ENCODE peak calls at places on chromosomes 16 and 17, in eight cellular contexts. Q is esophagus muscularis mucosa, X is Peyer's patch, P is heart right ventricle, S is tibial nerve, G is cardiac muscle cell, W is right atrium auricular region, Y is HCT116. B is an unnamed sample. For H3K27me3, the result is how much of the 10 kb centered on the place peaks cover.

GRCh38 chr17:59167571-59168001 is 12.0 kb downstream of the PRR11 start:
- DNase-seq in S (no peak), Y (no peak), G (no peak), P (no peak), X (no peak), Q (peak), W (no peak), B (no peak)

GRCh38 chr17:67546578-67547527 is 169.8 kb downstream of the PITPNC1 start:
- DNase-seq in P (peak), X (peak), Q (peak), G (no peak), S (no peak), Y (no peak), W (peak), B (no peak)

GRCh38 chr16:88305176-88305575 is 77.6 kb upstream of the ZNF469 start:
- DNase-seq in Y (no peak), P (no peak), W (no peak), S (no peak), G (no peak), Q (no peak), X (no peak), B (no peak)

GRCh38 chr17:83099086-83099540 is 19.7 kb downstream of the METRNL start:
- DNase-seq in P (no peak), W (no peak), X (no peak), G (no peak), Y (no peak), S (no peak), Q (no peak), B (no peak)

GRCh38 chr16:11748404-11749254 is 6.0 kb upstream of the TXNDC11 start:
- DNase-seq in Q (no peak), Y (no peak), X (no peak), P (no peak), W (no peak), S (no peak), G (no peak), B (no peak)

GRCh38 chr16:26058326-26058725 is 366.6 kb downstream of the HS3ST4 start:
- DNase-seq in Y (no peak), Q (no peak), G (no peak), X (no peak), W (no peak), P (no peak), S (no peak), B (no peak)

GRCh38 chr16:68350951-68351350 is 40.1 kb downstream of the PRMT7 start:
- DNase-seq in Q (no peak), Y (no peak), X (no peak), P (no peak), S (no peak), G (no peak), W (no peak), B (no peak)

GRCh38 chr17:77528516-77529327 is 388.0 kb downstream of the SEC14L1 start:
- DNase-seq in Y (no peak), S (no peak), W (no peak), G (peak), P (no peak), Q (no peak), X (no peak), B (no peak)

GRCh38 chr16:7335991-7336634 is 3.5 kb downstream of the RBFOX1 start:
- DNase-seq in P (no peak), Q (no peak), S (no peak), X (no peak), G (no peak), W (no peak), Y (no peak), B (no peak)

GRCh38 chr16:86833136-86833535 is 254.8 kb downstream of the FOXL1 start:
- DNase-seq in S (no peak), G (no peak), Q (no peak), P (no peak), X (no peak), W (no peak), Y (no peak), B (no peak)

GRCh38 chr17:31250229-31250628 is 46.8 kb downstream of the OMG start:
- DNase-seq in Q (no peak), W (no peak), X (no peak), G (no peak), P (no peak), S (no peak), Y (no peak), B (no peak)

GRCh38 chr16:73951541-73951940 is 345.1 kb upstream of the PSMD7 start:
- DNase-seq in S (no peak), Y (no peak), G (peak), Q (no peak), W (no peak), X (no peak), P (peak), B (no peak)

GRCh38 chr16:80319181-80319580 is 221.6 kb upstream of the DYNLRB2 start:
- DNase-seq in X (no peak), G (no peak), P (no peak), W (no peak), S (no peak), Q (no peak), Y (no peak), B (no peak)

GRCh38 chr17:20156196-20157077 is 147.3 kb downstream of the SPECC1 start:
- DNase-seq in S (no peak), Y (peak), Q (no peak), W (no peak), G (peak), X (peak), P (no peak), B (no peak)

GRCh38 chr17:33519692-33520091 is 226.6 kb upstream of the ASIC2 start:
- DNase-seq in W (no peak), P (no peak), X (no peak), Q (no peak), G (no peak), Y (no peak), S (no peak), B (no peak)

GRCh38 chr17:1042486-1042885 is 45.6 kb downstream of the TIMM22 start:
- DNase-seq in X (no peak), Q (no peak), Y (no peak), G (no peak), W (no peak), S (no peak), P (no peak), B (no peak)

GRCh38 chr17:47839071-47839470 is 2.0 kb downstream of the SCRN2 start:
- DNase-seq in P (no peak), Q (no peak), S (no peak), Y (no peak), G (no peak), X (no peak), W (no peak), B (no peak)

GRCh38 chr17:3040882-3041281 is 22.5 kb downstream of the OR1D5 start:
- DNase-seq in X (no peak), Y (no peak), P (no peak), W (no peak), G (no peak), Q (no peak), S (no peak), B (no peak)

GRCh38 chr17:81912441-81913309 is 1.5 kb upstream of the PCYT2 start:
- DNase-seq in G (no peak), P (no peak), W (no peak), Q (no peak), S (no peak), X (no peak), Y (peak), B (no peak)

GRCh38 chr17:57226793-57227192 is 29.5 kb upstream of the MSI2 start:
- DNase-seq in Q (no peak), G (no peak), S (no peak), W (no peak), Y (no peak), P (no peak), X (no peak), B (no peak)

GRCh38 chr17:77675816-77676799 is 282.4 kb upstream of the TNRC6C start:
- DNase-seq in P (no peak), Y (no peak), G (peak), W (no peak), S (no peak), Q (no peak), X (no peak), B (no peak)

GRCh38 chr17:46732133-46732532 is 86.4 kb downstream of the WNT3 start:
- DNase-seq in P (no peak), Y (no peak), W (no peak), S (no peak), G (no peak), Q (no peak), X (no peak), B (no peak)

GRCh38 chr16:86707581-86707980 is 129.2 kb downstream of the FOXL1 start:
- DNase-seq in P (no peak), Q (no peak), S (no peak), Y (no peak), X (no peak), G (no peak), W (no peak), B (no peak)

GRCh38 chr16:14007460-14007859 is 63.7 kb upstream of the MRTFB start:
- DNase-seq in X (no peak), W (no peak), G (no peak), Q (no peak), S (no peak), Y (no peak), P (no peak), B (no peak)

GRCh38 chr17:73315481-73315880 is 3.7 kb upstream of the CDC42EP4 start:
- DNase-seq in W (no peak), S (no peak), Y (no peak), P (no peak), X (no peak), Q (no peak), G (no peak), B (no peak)

GRCh38 chr17:82899941-82900340 is 60.1 kb upstream of the ZNF750 start:
- DNase-seq in Q (no peak), P (no peak), G (no peak), S (no peak), X (no peak), Y (no peak), W (no peak), B (no peak)

GRCh38 chr17:38881600-38882191 is 11.8 kb downstream of the LASP1 start:
- DNase-seq in G (peak), Y (no peak), Q (no peak), S (peak), W (peak), P (peak), X (no peak), B (no peak)

GRCh38 chr17:32111141-32111771 is 31.0 kb upstream of the RHOT1 start:
- DNase-seq in P (peak), X (peak), W (no peak), Q (no peak), S (peak), G (peak), Y (no peak), B (no peak)

GRCh38 chr17:28760987-28761562 is 17.3 kb downstream of the TRAF4 start:
- DNase-seq in G (no peak), S (no peak), P (peak), W (no peak), Q (no peak), Y (no peak), X (no peak), B (no peak)

DNA sequence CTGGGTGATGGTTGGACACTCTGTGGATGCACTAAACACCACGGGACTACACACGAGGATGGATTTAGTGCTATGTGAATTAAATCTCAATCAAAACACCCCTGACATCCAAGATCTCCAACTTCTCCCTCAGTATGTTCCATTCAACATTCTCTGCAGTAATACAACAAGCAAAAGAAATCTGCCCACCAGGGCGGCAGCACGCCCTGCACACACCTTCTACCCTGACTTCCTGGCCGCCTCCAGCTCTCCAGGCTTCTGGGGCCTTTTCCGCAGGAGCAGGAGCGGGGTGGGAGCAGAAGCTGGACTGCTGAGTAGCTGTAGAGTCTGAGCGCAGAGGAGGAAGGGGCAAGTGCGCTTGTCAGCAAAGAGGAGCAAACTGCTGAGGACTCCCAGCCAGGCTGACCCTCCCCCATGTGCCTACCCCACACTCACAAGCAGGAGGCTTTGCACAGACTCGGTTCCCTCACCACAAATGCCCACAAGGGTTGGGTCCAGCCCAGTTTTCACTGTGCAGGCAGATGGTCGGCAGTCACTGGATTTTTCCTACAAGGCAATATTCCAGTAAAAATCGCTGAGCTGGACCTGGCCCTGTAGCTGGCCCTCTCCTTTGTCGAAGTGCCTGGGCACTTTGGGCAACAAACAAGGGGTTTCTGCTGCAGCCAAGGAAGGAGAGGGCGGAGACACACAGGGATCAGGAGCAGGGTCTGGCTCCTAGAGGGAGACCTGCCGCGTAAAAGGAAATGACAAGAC is 22.8 kb downstream of the ZDHHC7 start:
- DNase-seq in W (no peak), G (no peak), Q (no peak), S (no peak), X (no peak), P (no peak), Y (no peak), B (no peak)
- TF ChIP-seq CTCF in W (no peak), G (no peak), Q (no peak), S (no peak), X (no peak), P (no peak), Y (no peak), B (no peak)

DNA sequence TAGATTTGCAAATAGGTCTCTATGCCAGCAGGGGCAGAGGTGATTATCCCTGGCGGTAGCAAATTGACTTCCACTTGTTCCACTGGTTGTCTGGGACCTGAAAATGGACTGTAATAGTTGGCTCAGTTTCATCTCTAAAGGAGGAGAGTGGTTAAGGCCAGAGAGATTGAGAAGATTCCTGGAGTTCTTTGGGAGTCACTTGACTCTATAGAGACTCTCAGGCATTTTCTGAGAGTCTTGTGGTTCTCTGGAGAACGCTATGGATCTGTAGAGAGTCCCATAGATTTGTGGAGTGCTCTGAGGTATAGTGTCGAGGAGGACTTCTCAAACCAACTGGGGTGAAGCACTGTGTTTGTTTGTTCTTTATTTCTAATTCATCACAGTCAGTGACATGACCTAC is 8.9 kb upstream of the PMP22 start:
- DNase-seq in G (no peak), X (no peak), Q (no peak), P (no peak), Y (no peak), W (no peak), S (no peak), B (no peak)
- H3K4me3 ChIP-seq in G (no peak), X (no peak), Q (no peak), P (no peak), Y (no peak), W (no peak), S (no peak), B (no peak)

DNA sequence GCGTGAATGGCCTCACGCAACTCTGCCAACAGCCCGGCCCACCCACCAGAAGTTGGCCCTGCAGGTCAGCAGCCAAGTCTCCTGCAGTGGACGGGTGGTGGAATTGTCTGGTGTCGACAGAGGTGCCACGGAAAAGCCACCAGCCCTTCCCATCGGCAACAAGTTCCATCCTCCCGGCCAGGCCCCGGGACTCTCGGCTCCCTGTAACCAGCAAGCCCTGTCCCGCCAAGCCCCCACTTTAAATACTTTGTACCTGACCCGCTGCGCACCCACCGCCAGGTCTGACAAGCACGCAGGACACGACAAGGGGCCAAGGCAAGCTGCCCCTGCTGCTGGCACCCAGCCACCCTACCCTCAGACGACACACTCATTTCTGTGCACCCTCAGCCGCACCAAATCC is 100.8 kb downstream of the RBFOX3 start:
- DNase-seq in X (no peak), S (no peak), Q (no peak), P (no peak), W (no peak), Y (no peak), G (no peak), B (no peak)
- H3K27me3 ChIP-seq in X (under half), S (under half), Q (under half), P (under half), W (under half), Y (under half), G (under half), B (under half)

DNA sequence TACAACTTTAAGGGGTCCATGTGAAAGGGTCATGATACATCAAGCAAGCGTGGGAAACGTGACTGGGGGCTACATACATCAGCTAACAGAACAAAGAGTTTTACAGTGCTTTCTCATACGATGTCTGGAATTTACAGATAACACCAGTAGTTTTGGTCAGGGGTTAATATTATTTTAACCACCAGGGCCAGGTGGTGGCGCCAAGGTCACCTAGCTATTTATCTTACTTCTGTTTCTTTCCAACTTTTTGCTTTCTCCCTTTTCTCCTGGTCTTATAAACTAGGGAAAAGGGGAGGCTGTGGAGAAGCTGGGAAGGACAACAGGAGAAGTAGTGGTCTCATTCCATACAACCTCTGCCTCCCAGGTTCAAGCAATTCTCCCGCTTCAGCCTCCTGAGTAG is 37.9 kb downstream of the CLEC3A start:
- DNase-seq in Y (no peak), W (no peak), S (no peak), X (no peak), G (no peak), Q (no peak), P (no peak), B (no peak)
- TF ChIP-seq CTCF in Y (no peak), W (no peak), S (no peak), X (no peak), G (no peak), Q (no peak), P (no peak), B (no peak)